ENCODE peak calls at places on chromosome 7, in eight cellular contexts. T is neural progenitor cell, G is keratinocyte, J is fibroblast of lung, K is hepatocyte, C is DND-41, M is K562, R is HCT116. A is an unnamed sample. For H3K4me1, the result is how much of the 10 kb centered on the place peaks cover.

GRCh38 chr7:11469028-11469718 is 362.8 kb downstream of the THSD7A start:
- DNase-seq in C (no peak), K (no peak), G (no peak), R (no peak), J (peak), M (no peak), T (no peak), A (no peak)

GRCh38 chr7:15749631-15750030 is 63.1 kb upstream of the MEOX2 start:
- DNase-seq in R (no peak), G (no peak), J (no peak), T (no peak), C (no peak), K (no peak), M (no peak), A (no peak)

GRCh38 chr7:105791926-105792325 is 84.5 kb downstream of the ATXN7L1 start:
- DNase-seq in T (no peak), G (peak), C (no peak), M (no peak), K (no peak), R (no peak), J (no peak), A (no peak)

GRCh38 chr7:105639677-105640493 is 58.6 kb upstream of the EFCAB10 start:
- DNase-seq in J (no peak), G (no peak), T (peak), K (no peak), R (no peak), M (no peak), C (no peak), A (no peak)

GRCh38 chr7:152949790-152950189 is 190.2 kb downstream of the ACTR3B start:
- DNase-seq in T (no peak), K (no peak), C (no peak), M (no peak), J (no peak), G (no peak), R (no peak), A (no peak)

GRCh38 chr7:117264716-117265115 is 58.1 kb downstream of the WNT2 start:
- DNase-seq in M (no peak), C (no peak), R (no peak), T (no peak), K (no peak), G (no peak), J (no peak), A (no peak)

GRCh38 chr7:102431617-102432298 is 1.6 kb upstream of the ORAI2 start:
- DNase-seq in T (no peak), K (peak), M (no peak), C (peak), R (no peak), J (no peak), G (no peak), A (no peak)

GRCh38 chr7:151542606-151543130 is 23.0 kb upstream of the RHEB start:
- DNase-seq in C (no peak), G (no peak), J (no peak), M (no peak), T (no peak), R (no peak), K (no peak), A (no peak)

GRCh38 chr7:41809487-41810257 is 106.8 kb upstream of the INHBA start:
- DNase-seq in C (no peak), J (peak), M (no peak), G (no peak), K (no peak), R (no peak), T (no peak), A (no peak)

GRCh38 chr7:1377111-1377909 is 82.0 kb downstream of the MICALL2 start:
- DNase-seq in C (no peak), J (no peak), R (no peak), G (no peak), T (no peak), M (no peak), K (no peak), A (no peak)

GRCh38 chr7:107173191-107173590 is 4.4 kb downstream of the HBP1 start:
- DNase-seq in K (no peak), R (no peak), C (no peak), M (no peak), J (no peak), G (no peak), T (peak), A (no peak)

GRCh38 chr7:18820981-18821380 is 296.5 kb downstream of the TWIST1 start:
- DNase-seq in G (no peak), R (no peak), K (no peak), M (no peak), C (no peak), J (no peak), T (no peak), A (no peak)

GRCh38 chr7:125668321-125668993 is 738.8 kb upstream of the POT1 start:
- DNase-seq in T (no peak), K (no peak), R (no peak), M (no peak), C (no peak), J (peak), G (no peak), A (no peak)

GRCh38 chr7:157470017-157470322 is 133.2 kb downstream of the DNAJB6 start:
- DNase-seq in R (no peak), M (no peak), G (no peak), K (no peak), C (no peak), J (no peak), T (no peak), A (no peak)

GRCh38 chr7:770336-770735 is 43.3 kb upstream of the PRKAR1B start:
- DNase-seq in K (no peak), R (no peak), G (no peak), C (no peak), T (no peak), J (no peak), M (no peak), A (no peak)

GRCh38 chr7:153934629-153935028 is 117.6 kb upstream of the DPP6 start:
- DNase-seq in K (no peak), C (no peak), T (no peak), M (no peak), J (no peak), G (no peak), R (no peak), A (no peak)

DNA sequence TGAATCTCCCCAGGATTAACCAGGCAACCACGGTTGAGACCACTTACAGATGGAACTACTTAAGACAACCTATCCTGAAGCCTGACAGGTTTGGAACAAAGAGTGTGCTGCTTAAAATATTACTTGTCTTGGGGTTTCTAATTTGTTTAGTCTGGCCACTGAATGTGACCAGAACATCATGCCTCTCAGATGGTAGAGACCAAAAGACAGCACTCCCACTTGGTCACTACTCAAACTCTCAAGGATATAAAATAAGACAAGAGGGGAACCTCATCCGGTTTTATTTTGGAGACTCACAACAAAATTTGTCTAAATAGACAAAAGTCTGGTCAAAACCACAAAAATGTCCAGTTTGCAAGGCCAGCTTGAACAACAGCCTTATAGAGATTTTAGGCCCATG is 15.4 kb downstream of the MRPL32 start:
- DNase-seq in C (no peak), M (no peak), R (no peak), T (no peak), J (peak), G (no peak), K (no peak), A (no peak)
- H3K27ac ChIP-seq in C (no peak), M (no peak), R (no peak), T (no peak), J (no peak), G (no peak), K (no peak), A (no peak)

GRCh38 chr7:27205325-27206280 is 5.7 kb upstream of the HOXA13 start:
- DNase-seq in R (no peak), K (no peak), T (peak), J (no peak), C (no peak), G (no peak), M (no peak), A (no peak)
- TF ChIP-seq EZH2 in R (no peak), K (peak), T (peak), J (peak), C (no peak), G (peak), M (peak), A (no peak)

DNA sequence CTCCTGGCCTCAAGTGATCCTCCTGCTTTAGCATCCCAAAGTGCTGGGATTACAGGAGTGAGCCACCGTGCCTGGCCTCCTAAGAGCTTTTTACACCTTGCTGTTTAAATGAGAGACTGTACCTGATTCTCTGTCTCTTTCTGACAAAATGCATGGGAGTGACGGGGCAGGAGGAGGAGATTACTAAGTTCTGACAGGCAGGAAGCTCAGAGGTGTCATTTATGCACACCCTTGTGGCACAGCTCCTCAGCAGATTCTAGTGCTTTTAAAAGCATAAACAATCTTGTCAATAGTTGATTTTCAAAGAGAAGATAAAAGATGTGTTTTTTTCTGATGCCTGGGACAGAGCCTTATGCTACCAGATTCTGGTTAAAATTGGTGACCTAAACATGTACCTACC is 39.7 kb upstream of the STEAP4 start:
- DNase-seq in M (no peak), K (no peak), R (no peak), G (no peak), T (no peak), J (no peak), C (no peak), A (no peak)
- H3K4me1 ChIP-seq in M (under half), K (under half), R (under half), G (under half), T (under half), J (under half), C (under half), A (under half)

GRCh38 chr7:13257661-13258060 is 570.2 kb downstream of the ARL4A start:
- DNase-seq in T (no peak), J (peak), C (no peak), K (no peak), G (no peak), R (no peak), M (no peak), A (no peak)
- H3K27ac ChIP-seq in T (no peak), J (no peak), C (no peak), K (no peak), G (no peak), R (no peak), M (no peak), A (no peak)

GRCh38 chr7:120053390-120053961 is 219.5 kb upstream of the KCND2 start:
- DNase-seq in M (no peak), T (no peak), J (peak), R (no peak), G (no peak), K (no peak), C (no peak), A (peak)
- TF ChIP-seq EZH2 in M (no peak), T (no peak), J (no peak), R (no peak), G (no peak), K (no peak), C (no peak), A (no peak)

GRCh38 chr7:55510621-55511020 is 61.7 kb downstream of the VOPP1 start:
- DNase-seq in M (no peak), R (no peak), J (no peak), G (no peak), K (no peak), C (no peak), T (no peak), A (no peak)
- H3K4me1 ChIP-seq in M (under half), R (under half), J (under half), G (under half), K (under half), C (under half), T (under half), A (under half)

DNA sequence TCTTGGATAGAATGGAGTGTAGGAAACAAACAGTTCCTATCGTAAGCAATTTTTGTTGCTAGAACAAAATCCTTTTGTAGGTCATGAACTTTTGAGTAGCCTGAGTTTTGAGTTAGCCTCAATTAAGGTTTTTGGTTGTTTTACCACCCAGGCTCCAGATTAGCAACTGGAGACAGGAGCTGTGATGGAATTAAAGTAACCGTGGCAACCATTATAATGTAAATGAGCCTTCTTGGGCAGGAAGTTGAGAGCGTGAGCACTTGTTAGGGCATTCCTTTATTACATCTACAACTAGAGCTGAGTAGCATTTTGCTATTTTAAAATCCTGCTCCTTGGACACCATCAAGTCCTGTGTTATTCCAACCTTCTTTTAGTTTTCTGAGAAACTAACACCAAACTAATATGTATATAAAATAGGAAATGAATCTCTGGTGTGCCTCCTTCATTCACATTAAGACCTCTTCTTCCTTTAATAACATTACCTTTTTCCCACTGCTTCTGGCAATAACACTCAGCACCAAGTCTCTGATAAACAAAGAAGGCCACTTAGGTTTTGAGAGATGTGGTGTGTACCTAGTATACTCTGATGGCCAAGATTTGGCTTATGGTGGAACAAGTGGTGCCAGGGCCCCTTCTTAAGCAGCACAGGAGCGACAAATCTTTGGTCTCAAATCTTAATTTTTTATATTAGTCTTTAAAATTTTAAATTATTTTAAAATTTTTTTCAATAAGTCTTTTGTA is 34.0 kb downstream of the AHCYL2 start:
- DNase-seq in J (peak), T (peak), R (no peak), C (no peak), G (no peak), K (no peak), M (no peak), A (no peak)
- H3K27ac ChIP-seq in J (no peak), T (peak), R (no peak), C (no peak), G (peak), K (no peak), M (no peak), A (no peak)

DNA sequence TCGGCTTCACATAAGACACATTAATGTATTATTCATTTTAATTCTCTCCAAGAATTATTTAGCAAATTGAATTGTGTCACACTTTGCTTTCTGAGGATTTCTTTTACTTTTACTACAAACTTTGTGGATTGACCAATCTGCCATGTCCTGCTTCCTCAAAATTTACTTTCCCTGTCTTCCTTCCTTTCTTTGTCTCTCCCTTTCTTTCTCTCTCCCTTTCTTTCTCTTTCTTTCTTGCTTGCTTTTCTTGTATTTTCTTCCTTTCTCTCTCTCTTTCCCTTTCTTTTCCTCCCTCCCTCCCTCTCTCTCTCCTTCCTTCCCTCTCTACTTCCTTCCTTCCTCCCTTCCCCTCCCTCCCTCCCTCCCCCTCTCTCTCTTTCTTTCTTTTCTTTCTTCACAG is 37.8 kb downstream of the SP8 start:
- DNase-seq in G (no peak), J (no peak), R (no peak), M (no peak), K (no peak), C (no peak), T (no peak), A (no peak)
- TF ChIP-seq EZH2 in G (no peak), J (no peak), R (no peak), M (no peak), K (no peak), C (no peak), T (no peak), A (no peak)

GRCh38 chr7:55504093-55504859 is 68.0 kb downstream of the VOPP1 start:
- DNase-seq in M (no peak), R (no peak), C (no peak), K (no peak), G (peak), T (no peak), J (peak), A (peak)

GRCh38 chr7:55502209-55502608 is 70.1 kb downstream of the VOPP1 start:
- DNase-seq in T (peak), K (no peak), C (no peak), J (no peak), G (no peak), M (no peak), R (no peak), A (no peak)

GRCh38 chr7:55502988-55503514 is 69.3 kb downstream of the VOPP1 start:
- DNase-seq in R (no peak), J (no peak), M (no peak), C (no peak), T (no peak), G (no peak), K (no peak), A (no peak)

GRCh38 chr7:55507743-55508142 is 64.6 kb downstream of the VOPP1 start:
- DNase-seq in K (no peak), C (no peak), R (no peak), M (no peak), T (no peak), G (no peak), J (no peak), A (no peak)

GRCh38 chr7:55505259-55505658 is 67.0 kb downstream of the VOPP1 start:
- DNase-seq in R (no peak), G (no peak), J (no peak), T (no peak), M (no peak), C (no peak), K (no peak), A (no peak)
- H3K4me1 ChIP-seq in R (under half), G (under half), J (under half), T (under half), M (under half), C (under half), K (under half), A (under half)

GRCh38 chr7:129569326-129569725 is 42.2 kb upstream of the NRF1 start:
- DNase-seq in R (no peak), G (no peak), M (no peak), J (no peak), T (no peak), C (no peak), K (no peak), A (no peak)
- H3K27ac ChIP-seq in R (peak), G (peak), M (no peak), J (peak), T (no peak), C (no peak), K (peak), A (peak)

A was measured in PC-9.